ENCODE peak calls at places on chromosomes 4 and X, in five cellular contexts. B is GM06990, M is upper lobe of left lung, T is endothelial cell, O is neural crest cell. R is an unnamed sample.

GRCh38 chr4:75564023-75564422 is 8.2 kb downstream of the ODAPH start:
- DNase-seq in B (no peak), T (no peak), M (no peak), O (no peak), R (no peak)

GRCh38 chr4:11487139-11487538 is 58.4 kb upstream of the HS3ST1 start:
- DNase-seq in T (no peak), O (no peak), B (no peak), M (no peak), R (no peak)

GRCh38 chr4:148487181-148487580 is 45.0 kb upstream of the NR3C2 start:
- DNase-seq in B (no peak), M (no peak), T (no peak), O (no peak), R (no peak)

GRCh38 chrX:130625381-130625780 is 223.6 kb downstream of the RBMX2 start:
- DNase-seq in T (no peak), O (no peak), M (no peak), B (no peak), R (no peak)

GRCh38 chr4:33715996-33716395 is 2528.3 kb downstream of the ARAP2 start:
- DNase-seq in O (no peak), M (no peak), B (no peak), T (no peak), R (no peak)

GRCh38 chr4:38872620-38873019 is 5.0 kb downstream of the FAM114A1 start:
- DNase-seq in T (no peak), O (no peak), B (no peak), M (no peak), R (no peak)

GRCh38 chr4:118307619-118308018 is 45.2 kb downstream of the PRSS12 start:
- DNase-seq in O (no peak), T (no peak), M (no peak), B (no peak), R (no peak)

GRCh38 chr4:8915201-8916200 is 43.9 kb upstream of the HMX1 start:
- DNase-seq in T (no peak), M (peak), O (no peak), B (no peak), R (no peak)

GRCh38 chr4:123093247-123093646 is 170.8 kb upstream of the NUDT6 start:
- DNase-seq in B (no peak), M (no peak), T (no peak), O (no peak), R (no peak)

GRCh38 chr4:80017125-80017854 is 55.7 kb downstream of the ANTXR2 start:
- DNase-seq in B (no peak), M (no peak), T (no peak), O (no peak), R (no peak)

GRCh38 chrX:155215443-155216178 is 649 bp upstream of the VBP1 start:
- DNase-seq in T (no peak), M (no peak), B (no peak), O (no peak), R (no peak)

GRCh38 chrX:18877472-18877871 is 106.4 kb downstream of the PHKA2 start:
- DNase-seq in M (no peak), O (no peak), T (no peak), B (no peak), R (no peak)

GRCh38 chr4:587671-588350 is 11.7 kb upstream of the TMEM271 start:
- DNase-seq in O (no peak), M (no peak), T (no peak), B (no peak), R (no peak)

GRCh38 chr4:78059524-78059889 is 2.4 kb downstream of the FRAS1 start:
- DNase-seq in O (peak), M (peak), T (peak), B (no peak), R (peak)

GRCh38 chr4:69467797-69468196 is 27.9 kb downstream of the UGT2B4 start:
- DNase-seq in T (no peak), M (no peak), O (no peak), B (no peak), R (no peak)
- TF ChIP-seq CTCF in T (no peak), M (no peak), O (no peak), B (no peak), R (no peak)

DNA sequence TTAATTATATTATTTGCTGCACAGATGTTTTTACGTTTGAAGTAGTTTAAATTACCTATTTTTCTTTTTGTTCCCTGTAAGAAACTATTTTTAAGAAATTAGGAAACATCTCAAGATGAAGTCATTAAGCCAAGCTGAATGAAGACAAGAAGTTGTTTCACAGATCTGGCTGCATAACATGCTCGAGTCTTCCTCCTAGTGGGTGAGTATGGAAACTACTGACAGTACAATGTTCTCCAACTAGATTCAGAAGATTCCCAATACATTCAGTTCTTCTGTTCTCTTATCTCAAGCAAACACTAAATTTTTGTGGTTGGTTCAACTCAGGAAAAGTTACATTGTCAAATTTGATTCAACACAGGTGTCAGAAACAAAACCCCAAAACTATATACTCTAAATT is 256.8 kb upstream of the VCX start:
- DNase-seq in T (peak), M (no peak), B (peak), O (no peak), R (no peak)
- TF ChIP-seq CTCF in T (peak), M (peak), B (peak), O (peak), R (peak)

DNA sequence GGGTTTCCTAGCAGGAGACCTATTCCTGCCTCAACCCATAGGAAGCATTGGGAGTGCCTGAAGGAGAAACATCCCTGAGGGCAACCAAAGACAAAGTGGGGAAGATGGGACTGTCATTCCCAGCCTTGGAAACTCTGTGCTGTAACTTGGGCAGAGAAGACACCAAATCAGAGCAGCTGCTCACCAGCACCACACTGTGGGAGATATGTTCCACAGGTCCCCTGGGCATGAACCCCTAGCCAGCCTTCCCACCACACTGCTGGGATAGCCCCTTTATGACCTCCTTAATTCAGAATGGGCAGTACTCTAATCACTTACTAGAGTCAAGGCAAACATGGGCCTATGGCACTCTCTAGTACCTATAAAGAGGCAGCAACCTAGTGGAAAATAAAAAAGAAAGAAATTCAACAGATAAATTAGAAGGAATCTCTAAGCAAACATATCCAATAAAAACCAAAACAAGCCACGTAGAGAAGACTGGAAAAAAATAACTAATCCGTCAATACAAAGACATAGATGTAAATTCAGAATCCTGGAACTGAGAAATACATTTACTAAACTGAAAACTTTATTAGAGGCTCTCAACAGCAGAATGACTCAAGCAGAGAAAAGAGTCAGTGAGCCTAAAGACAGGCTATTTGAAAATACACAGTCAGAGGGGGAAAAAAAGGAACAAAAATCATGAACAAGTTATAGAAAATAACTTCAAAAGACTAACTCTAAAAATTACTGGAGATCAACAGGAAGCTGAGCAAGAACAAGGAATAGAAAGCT is 878.4 kb upstream of the FRG1 start:
- DNase-seq in B (no peak), T (no peak), M (no peak), O (no peak), R (no peak)
- TF ChIP-seq CTCF in B (no peak), T (no peak), M (no peak), O (no peak), R (no peak)

GRCh38 chr4:2598661-2599654 is 62.5 kb downstream of the FAM193A start:
- DNase-seq in O (no peak), T (no peak), B (peak), M (peak), R (no peak)
- TF ChIP-seq CTCF in O (no peak), T (no peak), B (peak), M (no peak), R (no peak)

DNA sequence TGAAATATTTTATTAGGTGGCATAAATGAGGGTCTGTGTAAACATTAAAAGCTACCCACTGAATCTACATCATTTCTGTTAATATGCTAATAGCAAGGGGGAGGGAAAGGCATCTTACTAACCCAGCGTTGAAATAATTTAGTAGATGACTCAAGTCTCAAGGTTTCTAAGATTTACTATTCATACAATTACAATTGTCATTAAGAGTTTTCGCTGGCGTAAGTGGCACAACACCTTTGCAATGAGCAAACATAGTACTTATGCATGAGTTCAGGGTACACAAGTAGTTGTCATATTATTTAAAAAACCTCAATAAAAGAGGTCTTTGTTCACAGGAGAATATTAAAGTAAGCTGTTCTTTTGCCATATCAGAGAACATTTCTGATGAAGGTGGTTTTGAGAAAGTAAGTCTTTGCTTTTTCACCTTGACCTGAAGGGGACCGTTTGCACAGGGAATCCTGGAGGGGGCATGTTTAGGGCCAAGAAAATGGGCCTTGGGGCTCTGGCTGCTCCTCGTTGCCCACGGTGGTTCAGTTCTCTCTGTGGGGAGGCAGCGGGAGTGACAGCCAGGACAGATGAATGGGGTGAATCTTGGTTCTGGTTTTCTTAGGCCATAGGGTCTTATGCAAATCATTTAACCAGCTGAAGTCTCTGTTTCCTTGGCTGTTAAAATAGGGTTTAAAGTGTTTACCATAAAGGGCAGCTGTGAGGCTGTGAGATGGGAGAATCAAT is 4.4 kb upstream of the RHOH start:
- DNase-seq in B (peak), M (no peak), T (no peak), O (no peak), R (no peak)
- TF ChIP-seq CTCF in B (no peak), M (no peak), T (no peak), O (no peak), R (no peak)

GRCh38 chr4:2673157-2673556 is 83.0 kb downstream of the TNIP2 start:
- DNase-seq in O (no peak), B (no peak), M (no peak), T (no peak), R (no peak)
- TF ChIP-seq CTCF in O (peak), B (peak), M (no peak), T (peak), R (no peak)